ENCODE peak calls at places on chromosomes 13 and 19, in six cellular contexts. One of them, this sample, is unnamed.

GRCh38 chr19:15116856-15117255 is 9.7 kb downstream of the SYDE1 start:
- DNase-seq in Calu3: no peak
- DNase-seq in CD8-positive, alpha-beta T cell: no peak
- DNase-seq in HEK293T: no peak
- DNase-seq in kidney tubule cell: no peak
- DNase-seq in neuronal stem cell: no peak
- DNase-seq in this sample: no peak

GRCh38 chr19:44660081-44660480 is 11.2 kb upstream of the CEACAM19 start:
- DNase-seq in Calu3: no peak
- DNase-seq in CD8-positive, alpha-beta T cell: no peak
- DNase-seq in HEK293T: no peak
- DNase-seq in kidney tubule cell: peak; percentile 58
- DNase-seq in neuronal stem cell: no peak
- DNase-seq in this sample: no peak

GRCh38 chr19:47663435-47663910 is 49.7 kb upstream of the EHD2 start:
- DNase-seq in Calu3: peak; percentile 16
- DNase-seq in CD8-positive, alpha-beta T cell: no peak
- DNase-seq in HEK293T: no peak
- DNase-seq in kidney tubule cell: peak; percentile 72
- DNase-seq in neuronal stem cell: no peak
- DNase-seq in this sample: no peak

GRCh38 chr19:10863107-10863700 is 8.1 kb upstream of the CARM1 start:
- DNase-seq in Calu3: peak; percentile 7
- DNase-seq in CD8-positive, alpha-beta T cell: no peak
- DNase-seq in HEK293T: no peak
- DNase-seq in kidney tubule cell: peak; percentile 79
- DNase-seq in neuronal stem cell: no peak
- DNase-seq in this sample: no peak

GRCh38 chr13:48542581-48543341 is 9.9 kb upstream of the RCBTB2 start:
- DNase-seq in Calu3: peak; percentile 24
- DNase-seq in CD8-positive, alpha-beta T cell: no peak
- DNase-seq in HEK293T: no peak
- DNase-seq in kidney tubule cell: peak; percentile 25
- DNase-seq in neuronal stem cell: peak; percentile 26
- DNase-seq in this sample: no peak

GRCh38 chr13:112574476-112575294 is 13.3 kb downstream of the TUBGCP3 start:
- DNase-seq in Calu3: no peak
- DNase-seq in CD8-positive, alpha-beta T cell: no peak
- DNase-seq in HEK293T: no peak
- DNase-seq in kidney tubule cell: no peak
- DNase-seq in neuronal stem cell: no peak
- DNase-seq in this sample: no peak

GRCh38 chr13:102191951-102192461 is 209.8 kb downstream of the FGF14 start:
- DNase-seq in Calu3: no peak
- DNase-seq in CD8-positive, alpha-beta T cell: no peak
- DNase-seq in HEK293T: no peak
- DNase-seq in kidney tubule cell: peak; percentile 39
- DNase-seq in neuronal stem cell: peak; percentile 2
- DNase-seq in this sample: no peak

GRCh38 chr19:38514812-38515633 is 81.5 kb downstream of the RYR1 start:
- DNase-seq in Calu3: peak; percentile 88
- DNase-seq in CD8-positive, alpha-beta T cell: peak; percentile 89
- DNase-seq in HEK293T: peak; percentile 86
- DNase-seq in kidney tubule cell: peak; percentile 65
- DNase-seq in neuronal stem cell: peak; percentile 65
- DNase-seq in this sample: peak; percentile 97

GRCh38 chr19:13289295-13289694 is 139.1 kb downstream of the IER2 start:
- DNase-seq in Calu3: no peak
- DNase-seq in CD8-positive, alpha-beta T cell: no peak
- DNase-seq in HEK293T: no peak
- DNase-seq in kidney tubule cell: no peak
- DNase-seq in neuronal stem cell: no peak
- DNase-seq in this sample: no peak